ENCODE peak calls at places on chromosome 19, in nine cellular contexts. P is stomach, A is heart right ventricle, N is hepatocyte, H is transverse colon, O is right lobe of liver, F is heart left ventricle, T is endothelial cell of umbilical vein, Y is Panc1. W is an unnamed sample.

GRCh38 chr19:30148039-30148438 is 206.0 kb downstream of the URI1 start:
- DNase-seq in A (no peak), Y (no peak), P (no peak), O (no peak), F (no peak), H (no peak), T (no peak), N (no peak), W (no peak)

GRCh38 chr19:58037927-58038687 is 4.3 kb downstream of the ZSCAN1 start:
- DNase-seq in N (no peak), P (no peak), H (no peak), Y (no peak), A (no peak), O (no peak), F (no peak), T (no peak), W (no peak)

GRCh38 chr19:17837972-17838371 is 9.8 kb downstream of the JAK3 start:
- DNase-seq in F (no peak), Y (no peak), T (no peak), N (no peak), H (no peak), P (no peak), A (no peak), O (no peak), W (no peak)

GRCh38 chr19:48271531-48272151 is 1.8 kb downstream of the ZNF114 start:
- DNase-seq in T (peak; percentile 31), O (no peak), Y (no peak), P (no peak), H (peak; percentile 27), A (peak; percentile 40), N (peak; percentile 64), F (peak; percentile 57), W (no peak)

GRCh38 chr19:6481541-6482342 is at the start of gene DENND1C:
- DNase-seq in N (peak; percentile 45), F (no peak), Y (no peak), P (peak; percentile 52), O (no peak), A (no peak), H (peak; percentile 66), T (peak; percentile 12), W (no peak)

GRCh38 chr19:30159636-30160035 is 212.5 kb upstream of the ZNF536 start:
- DNase-seq in N (no peak), O (peak; percentile 19), F (no peak), Y (no peak), H (no peak), A (no peak), T (no peak), P (no peak), W (no peak)

GRCh38 chr19:29285878-29286277 is 72.9 kb upstream of the UQCRFS1 start:
- DNase-seq in A (no peak), T (no peak), O (peak; percentile 16), F (no peak), N (no peak), Y (no peak), P (no peak), H (no peak), W (no peak)

GRCh38 chr19:15330801-15331418 is 1.4 kb downstream of the BRD4 start:
- DNase-seq in T (peak; percentile 61), N (peak; percentile 68), Y (peak; percentile 12), O (no peak), A (no peak), P (no peak), F (no peak), H (peak; percentile 21), W (no peak)

DNA sequence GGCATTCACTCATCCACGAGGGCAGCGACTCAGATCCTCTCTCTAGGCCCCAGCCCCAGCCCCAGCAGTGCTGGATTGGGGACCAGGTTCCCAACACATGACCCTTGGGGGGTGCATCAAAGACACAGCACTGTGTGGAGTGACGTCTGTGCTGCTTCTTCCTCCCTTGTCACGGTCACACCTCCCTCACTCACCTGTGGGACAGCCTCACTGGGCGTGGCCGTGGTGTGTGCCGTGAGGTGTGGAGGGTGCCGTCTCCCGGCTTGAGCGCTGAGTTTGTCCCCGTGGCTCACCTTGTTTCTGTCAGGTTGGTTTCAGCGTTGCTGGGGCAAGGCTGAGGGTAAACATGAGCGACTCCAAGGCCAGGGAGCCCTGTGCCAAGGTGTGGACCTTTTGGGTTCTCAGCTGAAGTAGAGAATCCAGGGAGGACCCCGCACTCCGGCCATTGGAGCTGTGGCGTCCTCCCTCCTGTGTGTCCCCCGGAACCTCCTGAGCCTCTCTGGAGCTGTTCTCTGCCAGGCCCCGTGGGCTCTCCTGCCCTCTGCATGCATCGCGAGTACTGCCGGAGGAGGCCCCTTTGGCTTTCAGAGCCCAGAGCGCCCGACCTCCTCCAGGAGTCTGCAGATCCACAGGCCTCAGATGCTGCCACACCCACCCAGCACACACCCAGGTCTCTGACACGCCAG is 33.6 kb downstream of the CSNK1G2 start:
- DNase-seq in Y (no peak), N (no peak), T (no peak), A (no peak), H (no peak), O (no peak), P (no peak), F (no peak), W (no peak)
- H3K27ac ChIP-seq in Y (no peak overlapping the region), N (no peak overlapping the region), T (no peak overlapping the region), A (no peak overlapping the region), H (no peak overlapping the region), O (no peak overlapping the region), P (no peak overlapping the region), F (no peak overlapping the region), W (no peak overlapping the region)

GRCh38 chr19:7524523-7524922 is 2.1 kb downstream of the MCOLN1 start:
- DNase-seq in T (no peak), Y (no peak), P (no peak), H (no peak), A (no peak), N (no peak), F (no peak), O (no peak), W (no peak)

GRCh38 chr19:7526093-7526929 is 3.9 kb downstream of the MCOLN1 start:
- DNase-seq in Y (no peak), F (no peak), P (no peak), N (no peak), O (no peak), T (no peak), A (no peak), H (no peak), W (no peak)

GRCh38 chr19:7522923-7523667 is 671 bp downstream of the MCOLN1 start:
- DNase-seq in T (no peak), H (no peak), A (no peak), F (no peak), N (peak; percentile 46), O (no peak), Y (no peak), P (no peak), W (peak; percentile 80)

GRCh38 chr19:7527516-7528191 is 5.2 kb downstream of the MCOLN1 start:
- DNase-seq in P (no peak), O (peak; percentile 53), N (no peak), F (no peak), Y (no peak), T (no peak), A (no peak), H (no peak), W (no peak)

DNA sequence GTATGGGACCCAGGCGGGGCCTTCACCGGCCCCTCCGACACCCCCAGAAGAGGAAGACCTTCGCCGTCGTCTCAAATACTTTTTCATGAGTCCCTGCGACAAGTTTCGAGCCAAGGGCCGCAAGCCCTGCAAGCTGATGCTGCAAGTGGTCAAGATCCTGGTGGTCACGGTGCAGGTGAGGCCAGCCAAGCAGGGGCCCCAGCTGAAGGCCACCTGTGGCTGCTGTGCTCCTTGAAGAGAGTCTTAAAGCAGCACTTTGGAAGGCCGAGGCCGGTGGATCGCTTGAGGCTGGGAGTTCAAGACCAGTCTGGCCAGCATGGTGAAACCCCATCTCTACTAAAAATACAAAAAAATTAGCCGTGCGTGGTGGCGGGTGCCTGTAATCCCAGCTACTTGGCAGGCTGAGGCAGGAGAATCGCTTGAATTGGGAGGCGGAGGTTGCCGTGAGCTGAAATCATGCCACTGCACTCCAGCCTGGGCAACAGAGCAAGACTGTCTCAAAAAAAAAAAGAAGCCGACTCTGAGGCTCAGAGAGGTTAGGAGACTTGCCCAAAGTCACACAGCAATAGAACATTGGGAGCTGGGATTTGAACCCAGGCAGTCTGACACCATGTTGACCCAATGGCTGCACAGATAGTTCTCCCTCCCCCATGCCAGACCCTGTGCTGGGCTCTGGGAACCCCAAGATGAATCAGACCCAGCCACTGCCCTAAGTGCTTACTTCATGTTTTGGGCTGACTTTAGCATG is 2.7 kb downstream of the MCOLN1 start:
- DNase-seq in O (no peak), Y (no peak), A (no peak), F (no peak), T (no peak), H (no peak), P (no peak), N (no peak), W (no peak)
- H3K4me1 ChIP-seq in O (peaks cover 2% of the 10 kb centered on the region), Y (no peaks in the 10 kb centered on the region), A (peaks cover 20% of the 10 kb centered on the region), F (peaks cover 20% of the 10 kb centered on the region), T (peaks cover 16% of the 10 kb centered on the region), H (peaks cover 17% of the 10 kb centered on the region), P (peaks cover 32% of the 10 kb centered on the region), N (peaks cover 16% of the 10 kb centered on the region), W (peaks cover 19% of the 10 kb centered on the region)

GRCh38 chr19:23054456-23054855 is 51.5 kb upstream of the ZNF728 start:
- DNase-seq in P (no peak), F (no peak), O (no peak), Y (no peak), T (no peak), N (no peak), A (no peak), H (no peak), W (no peak)

GRCh38 chr19:23055501-23055900 is 52.5 kb upstream of the ZNF728 start:
- DNase-seq in F (no peak), N (no peak), A (no peak), T (no peak), Y (no peak), H (no peak), O (no peak), P (no peak), W (no peak)

GRCh38 chr19:23060016-23060415 is 56.8 kb upstream of the ZNF730 start:
- DNase-seq in N (no peak), A (no peak), O (no peak), H (no peak), Y (no peak), P (no peak), T (no peak), F (no peak), W (no peak)

GRCh38 chr19:23055946-23056345 is 53.0 kb upstream of the ZNF728 start:
- DNase-seq in O (no peak), Y (no peak), A (no peak), T (no peak), H (no peak), F (no peak), P (no peak), N (no peak), W (no peak)

DNA sequence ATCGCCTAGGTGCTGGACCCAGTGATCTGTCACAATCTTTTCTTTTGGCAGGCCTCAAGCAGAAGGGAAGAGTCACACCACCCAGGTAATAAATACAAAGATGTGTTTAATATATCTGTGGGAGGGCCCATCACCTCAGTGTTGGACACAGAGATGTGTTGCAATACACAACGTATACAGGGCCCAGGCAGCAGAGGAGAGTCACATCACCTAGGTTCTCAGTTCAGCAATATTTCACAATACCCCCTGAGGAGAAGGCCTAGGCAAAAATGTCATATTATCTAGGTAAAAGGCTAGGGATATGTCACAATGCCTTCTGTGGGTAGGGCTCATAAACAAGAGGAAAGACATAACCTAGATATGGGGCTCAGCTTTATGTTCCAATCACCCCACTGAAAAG is 53.5 kb upstream of the ZNF728 start:
- DNase-seq in H (no peak), T (no peak), P (no peak), O (no peak), A (no peak), Y (no peak), N (no peak), F (no peak), W (no peak)
- H3K9me3 ChIP-seq in H (no peaks in the 10 kb centered on the region), T (peaks cover 4% of the 10 kb centered on the region), P (peaks cover 57% of the 10 kb centered on the region), O (no peaks in the 10 kb centered on the region), A (no peaks in the 10 kb centered on the region), Y (no peaks in the 10 kb centered on the region), N (no peaks in the 10 kb centered on the region), F (no peaks in the 10 kb centered on the region), W (no peaks in the 10 kb centered on the region)

GRCh38 chr19:1725100-1726064 is 27.9 kb upstream of the ONECUT3 start:
- DNase-seq in P (peak; percentile 65), A (no peak), T (peak; percentile 36), H (peak; percentile 12), Y (no peak), N (peak; percentile 75), O (peak; percentile 68), F (peak; percentile 33), W (no peak)
- H3K27ac ChIP-seq in P (no peak overlapping the region), A (no peak overlapping the region), T (no peak overlapping the region), H (no peak overlapping the region), Y (peak overlapping the region; percentile 77), N (no peak overlapping the region), O (no peak overlapping the region), F (no peak overlapping the region), W (no peak overlapping the region)

W was measured in sigmoid colon.